ENCODE peak calls at places on chromosomes 12 and 14, in nine cellular contexts. R, S, X, P, B, G, F, K and A are unnamed samples.

GRCh38 chr12:56522486-56523193 is 1.0 kb downstream of the RBMS2 start:
- DNase-seq in R (peak), F (peak), K (no peak), S (peak), X (peak), G (no peak), P (no peak), B (no peak), A (peak)

GRCh38 chr12:130745921-130746320 is 29.8 kb upstream of the RIMBP2 start:
- DNase-seq in P (no peak), R (no peak), K (no peak), X (no peak), B (no peak), G (no peak), S (no peak), F (no peak), A (no peak)

GRCh38 chr14:65065719-65066118 is 36.6 kb downstream of the MAX start:
- DNase-seq in F (no peak), P (no peak), R (peak), K (no peak), B (no peak), G (no peak), S (no peak), X (no peak), A (peak)

GRCh38 chr14:54535126-54535525 is 25.4 kb downstream of the CGRRF1 start:
- DNase-seq in F (no peak), X (peak), G (no peak), S (no peak), K (no peak), R (no peak), P (no peak), B (no peak), A (no peak)

GRCh38 chr12:132622437-132623071 is 4.0 kb downstream of the P2RX2 start:
- DNase-seq in B (no peak), K (no peak), F (no peak), S (peak), R (peak), P (no peak), G (no peak), X (peak), A (peak)

GRCh38 chr12:3882896-3883564 is 9.8 kb upstream of the PARP11 start:
- DNase-seq in X (peak), P (no peak), S (peak), K (peak), G (peak), B (peak), R (peak), F (peak), A (peak)

GRCh38 chr12:25322918-25323773 is 72.4 kb upstream of the KRAS start:
- DNase-seq in S (peak), X (peak), P (no peak), B (no peak), F (peak), K (no peak), R (peak), G (no peak), A (peak)

GRCh38 chr12:53484686-53485567 is 14.3 kb downstream of the MAP3K12 start:
- DNase-seq in B (no peak), P (no peak), X (no peak), R (peak), G (no peak), K (no peak), S (no peak), F (peak), A (peak)

GRCh38 chr12:119202544-119202943 is 23.8 kb downstream of the HSPB8 start:
- DNase-seq in S (no peak), R (no peak), G (no peak), K (no peak), X (no peak), P (no peak), F (no peak), B (no peak), A (no peak)

GRCh38 chr12:130456375-130457199 is 118.9 kb downstream of the PIWIL1 start:
- DNase-seq in K (no peak), B (no peak), G (peak), R (no peak), F (no peak), X (no peak), S (no peak), P (no peak), A (no peak)

GRCh38 chr12:59699408-59700144 is 103.7 kb downstream of the SLC16A7 start:
- DNase-seq in G (no peak), S (peak), B (no peak), F (peak), X (peak), P (no peak), K (no peak), R (peak), A (peak)

GRCh38 chr12:65828711-65829339 is 4.5 kb downstream of the HMGA2 start:
- DNase-seq in F (no peak), X (peak), P (no peak), R (no peak), G (no peak), S (no peak), B (no peak), K (no peak), A (no peak)

GRCh38 chr12:130054803-130055202 is 107.5 kb upstream of the FZD10 start:
- DNase-seq in R (no peak), F (no peak), B (no peak), S (peak), K (no peak), G (no peak), X (no peak), P (no peak), A (no peak)

GRCh38 chr14:103730490-103731035 is 15.0 kb downstream of the ZFYVE21 start:
- DNase-seq in G (no peak), X (no peak), B (no peak), K (no peak), S (no peak), F (no peak), R (no peak), P (no peak), A (no peak)

GRCh38 chr12:93957870-93958269 is 190.5 kb upstream of the PLXNC1 start:
- DNase-seq in K (no peak), F (no peak), B (no peak), G (no peak), P (no peak), S (peak), X (no peak), R (no peak), A (no peak)

GRCh38 chr14:58690801-58691516 is 53.2 kb downstream of the DACT1 start:
- DNase-seq in B (no peak), F (no peak), R (no peak), X (no peak), G (peak), P (no peak), S (no peak), K (no peak), A (no peak)

GRCh38 chr12:52248541-52249035 is 15.5 kb downstream of the KRT7 start:
- DNase-seq in X (no peak), B (no peak), R (no peak), K (no peak), G (no peak), P (no peak), S (no peak), F (no peak), A (no peak)

GRCh38 chr12:125220404-125221273 is 155.4 kb downstream of the AACS start:
- DNase-seq in F (peak), K (peak), G (peak), S (peak), R (peak), X (no peak), P (no peak), B (no peak), A (peak)

GRCh38 chr12:50174971-50175715 is 8.0 kb upstream of the CERS5 start:
- DNase-seq in G (peak), F (no peak), R (peak), B (no peak), K (peak), P (peak), X (peak), S (peak), A (peak)

GRCh38 chr12:14768823-14769405 is 34.4 kb downstream of the WBP11 start:
- DNase-seq in R (peak), K (no peak), S (peak), P (no peak), G (no peak), B (peak), F (peak), X (peak), A (peak)

GRCh38 chr14:24095196-24096068 is 1.3 kb downstream of the PCK2 start:
- DNase-seq in B (peak), F (peak), X (peak), S (peak), R (no peak), K (peak), P (peak), G (peak), A (no peak)

GRCh38 chr14:68691031-68691864 is 101.6 kb downstream of the ZFP36L1 start:
- DNase-seq in R (no peak), B (no peak), F (no peak), P (no peak), G (no peak), X (no peak), S (no peak), K (no peak), A (no peak)

GRCh38 chr12:106170285-106170684 is 31.5 kb upstream of the NUAK1 start:
- DNase-seq in X (peak), K (no peak), G (no peak), F (peak), P (no peak), S (peak), B (no peak), R (peak), A (peak)

GRCh38 chr12:128707488-128707887 is 116.3 kb downstream of the SLC15A4 start:
- DNase-seq in B (no peak), S (no peak), P (no peak), F (no peak), K (peak), G (no peak), R (no peak), X (no peak), A (no peak)